ENCODE peak calls at places on chromosomes 1 and 21, in six cellular contexts. One of them, this sample, is unnamed.

GRCh38 chr1:55064861-55065263 is 25.5 kb downstream of the PCSK9 start:
- DNase-seq in fibroblast of lung: peak
- DNase-seq in CMK: no peak
- DNase-seq in stimulated activated CD4-positive, alpha-beta T cell treated with anti-CD3 and anti-CD28 coated beads, Interleukin-15, amount 100 ng/mL, for 1 hour: no peak
- DNase-seq in SHP77: no peak
- DNase-seq in left cardiac atrium: no peak
- DNase-seq in this sample: no peak

GRCh38 chr1:29389533-29390041 is 153.3 kb downstream of the PTPRU start:
- DNase-seq in fibroblast of lung: no peak
- DNase-seq in SHP77: no peak
- DNase-seq in CMK: no peak
- DNase-seq in left cardiac atrium: no peak
- DNase-seq in stimulated activated CD4-positive, alpha-beta T cell treated with anti-CD3 and anti-CD28 coated beads, Interleukin-15, amount 100 ng/mL, for 1 hour: no peak
- DNase-seq in this sample: peak

GRCh38 chr1:19003371-19004290 is 47.2 kb upstream of the IFFO2 start:
- DNase-seq in CMK: no peak
- DNase-seq in left cardiac atrium: no peak
- DNase-seq in stimulated activated CD4-positive, alpha-beta T cell treated with anti-CD3 and anti-CD28 coated beads, Interleukin-15, amount 100 ng/mL, for 1 hour: no peak
- DNase-seq in fibroblast of lung: peak
- DNase-seq in SHP77: no peak
- DNase-seq in this sample: no peak

GRCh38 chr1:26999440-26999987 is 6.0 kb downstream of the TRNP1 start:
- DNase-seq in fibroblast of lung: peak
- DNase-seq in SHP77: no peak
- DNase-seq in stimulated activated CD4-positive, alpha-beta T cell treated with anti-CD3 and anti-CD28 coated beads, Interleukin-15, amount 100 ng/mL, for 1 hour: no peak
- DNase-seq in CMK: no peak
- DNase-seq in left cardiac atrium: peak
- DNase-seq in this sample: no peak

GRCh38 chr1:23475134-23475628 is 8.8 kb downstream of the ASAP3 start:
- DNase-seq in fibroblast of lung: peak
- DNase-seq in stimulated activated CD4-positive, alpha-beta T cell treated with anti-CD3 and anti-CD28 coated beads, Interleukin-15, amount 100 ng/mL, for 1 hour: no peak
- DNase-seq in left cardiac atrium: no peak
- DNase-seq in SHP77: no peak
- DNase-seq in CMK: no peak
- DNase-seq in this sample: no peak

GRCh38 chr1:39183503-39184353 is 20.8 kb upstream of the MACF1 start:
- DNase-seq in CMK: no peak
- DNase-seq in stimulated activated CD4-positive, alpha-beta T cell treated with anti-CD3 and anti-CD28 coated beads, Interleukin-15, amount 100 ng/mL, for 1 hour: peak
- DNase-seq in left cardiac atrium: peak
- DNase-seq in fibroblast of lung: peak
- DNase-seq in SHP77: peak
- DNase-seq in this sample: no peak

GRCh38 chr1:12709696-12710095 is 6.2 kb upstream of the AADACL3 start:
- DNase-seq in fibroblast of lung: no peak
- DNase-seq in left cardiac atrium: no peak
- DNase-seq in CMK: no peak
- DNase-seq in stimulated activated CD4-positive, alpha-beta T cell treated with anti-CD3 and anti-CD28 coated beads, Interleukin-15, amount 100 ng/mL, for 1 hour: no peak
- DNase-seq in SHP77: no peak
- DNase-seq in this sample: no peak

GRCh38 chr1:235004840-235005391 is 123.7 kb downstream of the TOMM20 start:
- DNase-seq in SHP77: no peak
- DNase-seq in left cardiac atrium: no peak
- DNase-seq in CMK: no peak
- DNase-seq in stimulated activated CD4-positive, alpha-beta T cell treated with anti-CD3 and anti-CD28 coated beads, Interleukin-15, amount 100 ng/mL, for 1 hour: no peak
- DNase-seq in fibroblast of lung: no peak
- DNase-seq in this sample: no peak

GRCh38 chr1:5340560-5341130 is 651.6 kb downstream of the NPHP4 start:
- DNase-seq in fibroblast of lung: no peak
- DNase-seq in SHP77: no peak
- DNase-seq in stimulated activated CD4-positive, alpha-beta T cell treated with anti-CD3 and anti-CD28 coated beads, Interleukin-15, amount 100 ng/mL, for 1 hour: no peak
- DNase-seq in CMK: no peak
- DNase-seq in left cardiac atrium: no peak
- DNase-seq in this sample: no peak

GRCh38 chr1:246709845-246710244 is 14.4 kb upstream of the SCCPDH start:
- DNase-seq in fibroblast of lung: no peak
- DNase-seq in SHP77: no peak
- DNase-seq in CMK: no peak
- DNase-seq in left cardiac atrium: no peak
- DNase-seq in stimulated activated CD4-positive, alpha-beta T cell treated with anti-CD3 and anti-CD28 coated beads, Interleukin-15, amount 100 ng/mL, for 1 hour: no peak
- DNase-seq in this sample: no peak

GRCh38 chr1:212205843-212206242 is 79.4 kb upstream of the PPP2R5A start:
- DNase-seq in SHP77: no peak
- DNase-seq in stimulated activated CD4-positive, alpha-beta T cell treated with anti-CD3 and anti-CD28 coated beads, Interleukin-15, amount 100 ng/mL, for 1 hour: no peak
- DNase-seq in left cardiac atrium: no peak
- DNase-seq in fibroblast of lung: no peak
- DNase-seq in CMK: no peak
- DNase-seq in this sample: no peak

GRCh38 chr1:205240118-205240517 is 12.4 kb downstream of the TMCC2 start:
- DNase-seq in left cardiac atrium: no peak
- DNase-seq in stimulated activated CD4-positive, alpha-beta T cell treated with anti-CD3 and anti-CD28 coated beads, Interleukin-15, amount 100 ng/mL, for 1 hour: no peak
- DNase-seq in SHP77: peak
- DNase-seq in fibroblast of lung: peak
- DNase-seq in CMK: no peak
- DNase-seq in this sample: no peak

GRCh38 chr1:79797487-79797886 is 791.0 kb upstream of the ADGRL4 start:
- DNase-seq in stimulated activated CD4-positive, alpha-beta T cell treated with anti-CD3 and anti-CD28 coated beads, Interleukin-15, amount 100 ng/mL, for 1 hour: no peak
- DNase-seq in SHP77: no peak
- DNase-seq in fibroblast of lung: no peak
- DNase-seq in CMK: no peak
- DNase-seq in left cardiac atrium: no peak
- DNase-seq in this sample: no peak

GRCh38 chr21:32886339-32886738 is 114.8 kb upstream of the PAXBP1 start:
- DNase-seq in CMK: no peak
- DNase-seq in stimulated activated CD4-positive, alpha-beta T cell treated with anti-CD3 and anti-CD28 coated beads, Interleukin-15, amount 100 ng/mL, for 1 hour: no peak
- DNase-seq in fibroblast of lung: no peak
- DNase-seq in SHP77: no peak
- DNase-seq in left cardiac atrium: no peak
- DNase-seq in this sample: no peak

GRCh38 chr1:21604208-21604957 is 64.8 kb downstream of the RAP1GAP start:
- DNase-seq in SHP77: no peak
- DNase-seq in stimulated activated CD4-positive, alpha-beta T cell treated with anti-CD3 and anti-CD28 coated beads, Interleukin-15, amount 100 ng/mL, for 1 hour: no peak
- DNase-seq in fibroblast of lung: no peak
- DNase-seq in left cardiac atrium: no peak
- DNase-seq in CMK: peak
- DNase-seq in this sample: no peak

GRCh38 chr1:36487906-36488305 is 5.2 kb upstream of the CSF3R start:
- DNase-seq in CMK: no peak
- DNase-seq in stimulated activated CD4-positive, alpha-beta T cell treated with anti-CD3 and anti-CD28 coated beads, Interleukin-15, amount 100 ng/mL, for 1 hour: no peak
- DNase-seq in SHP77: no peak
- DNase-seq in left cardiac atrium: no peak
- DNase-seq in fibroblast of lung: no peak
- DNase-seq in this sample: no peak

This sample was measured in mesothelial cell of epicardium.